ENCODE peak calls at places on chromosomes 2 and 18, in six cellular contexts. U, E, J, D, V and Z are unnamed samples.

GRCh38 chr2:44970846-44971450 is 29.4 kb downstream of the SIX3 start:
- DNase-seq in U (no peak), E (no peak), J (peak; percentile 18), D (no peak), V (no peak), Z (no peak)

GRCh38 chr2:160666019-160666676 is 172.5 kb upstream of the RBMS1 start:
- DNase-seq in U (no peak), E (no peak), J (peak; percentile 99), D (no peak), V (peak; percentile 77), Z (no peak)

GRCh38 chr2:121205321-121205942 is 79.6 kb downstream of the TFCP2L1 start:
- DNase-seq in U (no peak), E (no peak), J (no peak), D (no peak), V (no peak), Z (peak; percentile 89)

GRCh38 chr2:69720404-69720803 is 21.5 kb upstream of the ANXA4 start:
- DNase-seq in U (no peak), E (no peak), J (peak; percentile 18), D (no peak), V (no peak), Z (no peak)

GRCh38 chr2:54975175-54975574 is 75.1 kb downstream of the RTN4 start:
- DNase-seq in U (no peak), E (no peak), J (no peak), D (no peak), V (no peak), Z (no peak)

GRCh38 chr2:143936758-143937562 is 583.0 kb downstream of the ZEB2 start:
- DNase-seq in U (no peak), E (peak; percentile 3), J (peak; percentile 31), D (peak; percentile 43), V (no peak), Z (no peak)

GRCh38 chr2:201931475-201931874 is 102.2 kb upstream of the FZD7 start:
- DNase-seq in U (no peak), E (no peak), J (no peak), D (no peak), V (no peak), Z (no peak)

GRCh38 chr2:139949242-139949972 is 1169.2 kb upstream of the NXPH2 start:
- DNase-seq in U (no peak), E (no peak), J (no peak), D (no peak), V (no peak), Z (no peak)

GRCh38 chr2:39837856-39838453 is 58.9 kb upstream of the THUMPD2 start:
- DNase-seq in U (no peak), E (no peak), J (peak; percentile 42), D (no peak), V (peak; percentile 21), Z (no peak)

GRCh38 chr2:121363632-121364420 is 78.8 kb upstream of the TFCP2L1 start:
- DNase-seq in U (no peak), E (no peak), J (peak; percentile 88), D (no peak), V (no peak), Z (peak; percentile 52)

GRCh38 chr18:62717850-62718229 is 2.5 kb downstream of the PHLPP1 start:
- DNase-seq in U (no peak), E (no peak), J (peak; percentile 26), D (no peak), V (no peak), Z (no peak)

GRCh38 chr2:57685047-57685446 is 361.6 kb upstream of the VRK2 start:
- DNase-seq in U (no peak), E (no peak), J (no peak), D (no peak), V (no peak), Z (no peak)

GRCh38 chr2:75764611-75765010 is 53.9 kb upstream of the GCFC2 start:
- DNase-seq in U (no peak), E (no peak), J (no peak), D (no peak), V (no peak), Z (no peak)

GRCh38 chr2:137123241-137123640 is 357.9 kb downstream of the THSD7B start:
- DNase-seq in U (no peak), E (no peak), J (no peak), D (no peak), V (no peak), Z (no peak)

GRCh38 chr2:240220371-240220770 is 79.9 kb upstream of the OTOS start:
- DNase-seq in U (no peak), E (no peak), J (peak; percentile 80), D (no peak), V (no peak), Z (no peak)

DNA sequence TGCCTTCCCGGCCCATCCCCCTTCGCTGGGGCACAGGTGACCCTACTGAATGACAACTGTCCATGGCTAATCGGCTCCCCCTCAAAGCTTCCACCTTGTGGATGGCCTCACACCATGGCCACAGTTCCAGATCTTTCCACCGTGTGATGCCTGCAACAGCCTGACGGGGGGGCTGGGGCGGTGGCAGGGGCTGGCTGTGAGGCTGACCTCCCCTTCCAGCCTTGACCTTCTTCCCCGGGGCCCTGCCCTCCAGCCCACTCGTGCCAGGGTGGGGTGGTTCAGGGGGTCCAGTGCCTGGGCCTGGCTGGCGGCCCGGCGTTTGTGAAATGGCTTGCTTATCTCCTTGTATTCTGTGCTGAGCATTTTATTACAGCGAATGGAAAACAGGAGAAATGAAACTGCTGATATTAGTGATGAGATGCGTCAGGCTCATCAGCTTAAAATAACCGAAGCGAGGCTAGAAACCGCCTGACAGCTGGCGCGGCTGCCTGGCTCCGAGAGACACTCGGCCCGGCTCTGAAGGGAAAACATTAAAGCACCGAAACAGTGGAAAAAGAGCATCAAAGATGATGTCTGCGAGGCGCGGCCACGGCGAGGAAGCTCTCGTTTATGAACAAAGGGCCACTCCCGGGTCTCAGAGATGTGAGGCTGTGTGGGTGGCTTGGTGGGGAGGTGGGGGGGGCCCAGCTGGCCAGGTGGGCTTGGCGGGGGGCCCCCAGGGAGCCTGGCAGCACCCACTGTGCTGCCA is 916 bp upstream of the PDCD1 start:
- DNase-seq in U (peak; percentile 42), E (no peak), J (peak; percentile 36), D (peak; percentile 15), V (no peak), Z (peak; percentile 59)
- H3K27ac ChIP-seq in U (peak overlapping the region; percentile 76), E (peak overlapping the region; percentile 28), J (no peak overlapping the region), D (peak overlapping the region; percentile 63), V (no peak overlapping the region), Z (peak overlapping the region; percentile 72)

DNA sequence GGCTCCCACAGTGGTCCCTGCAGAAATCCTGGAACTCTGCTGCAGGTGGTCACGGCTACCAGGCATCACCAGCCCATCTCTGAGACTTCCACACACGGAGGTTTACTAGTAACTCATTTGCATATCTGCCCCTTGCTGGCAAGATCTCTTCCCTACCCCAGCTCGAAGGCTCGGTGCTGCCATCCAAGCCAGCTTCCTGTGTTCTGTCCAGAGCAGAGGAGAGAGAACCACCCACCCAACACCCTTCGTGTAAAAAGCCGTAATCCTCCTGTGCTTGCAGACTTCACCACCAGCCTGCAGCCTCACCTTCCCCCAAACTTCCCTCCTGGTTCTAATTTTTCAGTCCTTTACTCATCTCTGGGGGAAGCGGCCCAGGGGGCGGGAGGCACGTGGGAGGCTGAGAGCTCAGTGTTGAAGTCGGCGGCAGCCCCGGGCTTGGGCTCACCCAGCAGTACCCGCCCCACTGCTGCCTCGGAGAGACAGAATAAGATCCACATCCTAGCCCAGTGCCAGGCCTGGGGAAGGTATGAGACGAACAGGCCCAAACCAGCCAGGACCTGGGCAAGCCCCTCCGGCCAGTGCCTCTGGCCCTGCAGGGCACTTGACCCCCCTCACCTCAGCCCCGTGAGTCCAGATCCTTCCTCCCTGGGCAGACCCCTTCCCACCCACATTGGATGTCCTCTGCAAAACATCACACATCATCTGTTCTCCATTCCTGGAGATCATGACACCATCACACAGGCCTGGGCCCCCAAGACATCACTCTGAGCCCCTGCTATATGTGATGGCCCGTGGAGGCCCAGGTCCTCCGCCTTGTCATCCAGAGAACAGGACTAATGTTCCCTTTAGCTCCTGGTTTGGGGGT is 145.8 kb upstream of the ID2 start:
- DNase-seq in U (no peak), E (no peak), J (no peak), D (no peak), V (no peak), Z (no peak)
- H3K27ac ChIP-seq in U (no peak overlapping the region), E (no peak overlapping the region), J (no peak overlapping the region), D (peak overlapping the region; percentile 11), V (no peak overlapping the region), Z (no peak overlapping the region)

DNA sequence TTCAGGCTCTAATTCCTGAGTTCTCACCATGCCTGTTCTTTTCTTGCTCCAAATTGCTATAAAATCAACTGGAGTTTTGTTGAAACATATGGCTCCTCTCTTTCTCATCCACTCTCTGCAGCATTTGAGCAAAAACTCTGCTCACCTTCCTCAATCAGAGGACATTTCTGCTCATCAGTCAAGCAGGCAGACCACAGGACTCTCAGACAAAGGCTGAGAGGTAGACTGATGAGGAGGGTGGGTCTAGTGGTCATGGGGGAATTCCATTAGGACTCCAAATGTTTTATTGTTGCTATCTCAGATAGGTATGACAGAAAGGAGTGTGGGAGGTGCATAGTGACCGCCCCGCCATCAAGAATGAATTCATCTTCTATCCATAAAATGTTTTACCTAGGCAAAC is 243.3 kb downstream of the HNMT start:
- DNase-seq in U (no peak), E (no peak), J (no peak), D (no peak), V (no peak), Z (no peak)
- H3K27ac ChIP-seq in U (no peak overlapping the region), E (no peak overlapping the region), J (no peak overlapping the region), D (no peak overlapping the region), V (no peak overlapping the region), Z (no peak overlapping the region)

GRCh38 chr18:34806527-34806926 is 96.4 kb downstream of the DTNA start:
- DNase-seq in U (no peak), E (no peak), J (no peak), D (no peak), V (no peak), Z (no peak)

GRCh38 chr18:34809697-34810096 is 99.6 kb downstream of the DTNA start:
- DNase-seq in U (peak; percentile 41), E (no peak), J (peak; percentile 32), D (peak; percentile 43), V (peak; percentile 50), Z (peak; percentile 40)

GRCh38 chr18:34805117-34805882 is 95.2 kb downstream of the DTNA start:
- DNase-seq in U (no peak), E (no peak), J (no peak), D (no peak), V (no peak), Z (no peak)

GRCh38 chr18:34808389-34808788 is 98.3 kb downstream of the DTNA start:
- DNase-seq in U (no peak), E (no peak), J (no peak), D (no peak), V (no peak), Z (no peak)

GRCh38 chr18:34807106-34807796 is 97.2 kb downstream of the DTNA start:
- DNase-seq in U (no peak), E (no peak), J (no peak), D (no peak), V (peak; percentile 76), Z (no peak)
- H3K27ac ChIP-seq in U (no peak overlapping the region), E (no peak overlapping the region), J (no peak overlapping the region), D (no peak overlapping the region), V (no peak overlapping the region), Z (peak overlapping the region; percentile 35)

GRCh38 chr2:215428060-215428910 is 7.6 kb downstream of the FN1 start:
- DNase-seq in U (no peak), E (no peak), J (peak; percentile 23), D (no peak), V (no peak), Z (no peak)

GRCh38 chr2:215431290-215431689 is 4.6 kb downstream of the FN1 start:
- DNase-seq in U (no peak), E (no peak), J (no peak), D (no peak), V (no peak), Z (no peak)

GRCh38 chr2:215430528-215431187 is 5.2 kb downstream of the FN1 start:
- DNase-seq in U (no peak), E (no peak), J (peak; percentile 71), D (no peak), V (no peak), Z (no peak)

GRCh38 chr2:215427585-215427984 is 8.3 kb downstream of the FN1 start:
- DNase-seq in U (no peak), E (no peak), J (peak; percentile 18), D (no peak), V (no peak), Z (no peak)

GRCh38 chr2:215429424-215429823 is 6.4 kb downstream of the FN1 start:
- DNase-seq in U (no peak), E (no peak), J (peak; percentile 0), D (no peak), V (no peak), Z (no peak)
- H3K27ac ChIP-seq in U (no peak overlapping the region), E (no peak overlapping the region), J (no peak overlapping the region), D (no peak overlapping the region), V (no peak overlapping the region), Z (no peak overlapping the region)